ENCODE peak calls at places on chromosome X, in seven cellular contexts. X is fibroblast of lung; A is NB4; M is nephron progenitor cell; Y is right cardiac atrium; N is pancreas; R is activated CD4-positive, alpha-beta memory T cell treated with anti-CD3 and anti-CD28 coated beads for 36 hours. S is an unnamed sample.

GRCh38 chrX:49840679-49841078 is 11.6 kb downstream of the PAGE4 start:
- DNase-seq in X (peak; percentile 28), A (peak; percentile 43), M (peak; percentile 80), Y (peak; percentile 79), N (peak; percentile 84), R (peak; percentile 69), S (peak; percentile 13)

GRCh38 chrX:18898517-18898916 is 85.4 kb downstream of the PHKA2 start:
- DNase-seq in X (no peak), A (no peak), M (no peak), Y (no peak), N (no peak), R (no peak), S (no peak)

GRCh38 chrX:11010476-11010875 is 100.7 kb upstream of the HCCS start:
- DNase-seq in X (peak; percentile 42), A (no peak), M (no peak), Y (no peak), N (no peak), R (no peak), S (no peak)

GRCh38 chrX:98057176-98057575 is 1173.5 kb downstream of the RPA4 start:
- DNase-seq in X (no peak), A (no peak), M (no peak), Y (no peak), N (no peak), R (no peak), S (no peak)

GRCh38 chrX:50812995-50813842 is 775 bp downstream of the SHROOM4 start:
- DNase-seq in X (peak; percentile 59), A (peak; percentile 6), M (peak; percentile 60), Y (peak; percentile 73), N (peak; percentile 23), R (no peak), S (no peak)

GRCh38 chrX:47247206-47247998 is 14.6 kb downstream of the USP11 start:
- DNase-seq in X (peak; percentile 75), A (no peak), M (no peak), Y (no peak), N (no peak), R (peak; percentile 60), S (no peak)

GRCh38 chrX:71996826-71997225 is 86.2 kb downstream of the NHSL2 start:
- DNase-seq in X (peak; percentile 39), A (no peak), M (no peak), Y (peak; percentile 78), N (no peak), R (no peak), S (no peak)

GRCh38 chrX:13257223-13258051 is 62.4 kb downstream of the ATXN3L start:
- DNase-seq in X (no peak), A (no peak), M (no peak), Y (no peak), N (no peak), R (no peak), S (peak; percentile 61)

S was measured in GM06990.